ENCODE peak calls at places on chromosomes 1 and 21, in ten cellular contexts. I, K, V, O, Y, G, C, L, P and B are unnamed samples.

GRCh38 chr1:218259800-218260199 is 25.3 kb upstream of the RRP15 start:
- DNase-seq in I (no peak), G (peak), K (no peak), V (no peak), C (no peak), Y (no peak), P (no peak), L (peak), O (no peak), B (no peak)

GRCh38 chr1:162466797-162467196 is 30.8 kb upstream of the UHMK1 start:
- DNase-seq in I (no peak), G (no peak), C (no peak), V (no peak), K (no peak), P (no peak), L (no peak), Y (peak), O (no peak), B (no peak)

GRCh38 chr1:89257036-89257435 is 15.6 kb downstream of the GBP5 start:
- DNase-seq in O (no peak), P (no peak), C (no peak), K (no peak), I (no peak), L (no peak), V (no peak), Y (no peak), G (no peak), B (no peak)

GRCh38 chr21:29164330-29164942 is 34.0 kb downstream of the MAP3K7CL start:
- DNase-seq in P (no peak), K (no peak), G (peak), I (no peak), O (no peak), L (peak), C (peak), Y (no peak), V (no peak), B (no peak)

GRCh38 chr1:204151562-204152309 is at the start of gene ETNK2:
- DNase-seq in O (no peak), L (peak), Y (peak), K (peak), I (peak), V (peak), G (peak), C (peak), P (peak), B (peak)

GRCh38 chr1:245871881-245872280 is 635.2 kb downstream of the SMYD3 start:
- DNase-seq in I (no peak), Y (no peak), C (peak), P (no peak), G (no peak), K (no peak), V (no peak), L (peak), O (peak), B (no peak)

GRCh38 chr1:192654607-192655389 is 18.9 kb downstream of the RGS13 start:
- DNase-seq in O (no peak), G (no peak), Y (no peak), V (no peak), I (no peak), K (no peak), L (peak), P (no peak), C (peak), B (no peak)

GRCh38 chr1:89523597-89524368 is 846 bp upstream of the LRRC8B start:
- DNase-seq in G (peak), K (peak), L (peak), O (no peak), P (no peak), I (peak), V (peak), C (peak), Y (no peak), B (no peak)

GRCh38 chr1:212242288-212242984 is 42.8 kb upstream of the PPP2R5A start:
- DNase-seq in P (no peak), I (no peak), K (no peak), O (no peak), Y (no peak), V (peak), L (no peak), C (no peak), G (no peak), B (no peak)

GRCh38 chr1:153040950-153041631 is at the start of gene SPRR2D:
- DNase-seq in I (no peak), P (no peak), O (no peak), C (no peak), L (no peak), K (no peak), Y (no peak), G (no peak), V (no peak), B (no peak)

GRCh38 chr1:91781371-91781825 is 104.6 kb downstream of the TGFBR3 start:
- DNase-seq in O (peak), G (no peak), Y (no peak), K (no peak), C (peak), P (no peak), V (no peak), I (no peak), L (peak), B (no peak)

GRCh38 chr1:191099696-191100095 is 622.0 kb upstream of the BRINP3 start:
- DNase-seq in C (no peak), I (no peak), Y (no peak), O (no peak), K (no peak), V (no peak), G (no peak), L (no peak), P (no peak), B (no peak)

DNA sequence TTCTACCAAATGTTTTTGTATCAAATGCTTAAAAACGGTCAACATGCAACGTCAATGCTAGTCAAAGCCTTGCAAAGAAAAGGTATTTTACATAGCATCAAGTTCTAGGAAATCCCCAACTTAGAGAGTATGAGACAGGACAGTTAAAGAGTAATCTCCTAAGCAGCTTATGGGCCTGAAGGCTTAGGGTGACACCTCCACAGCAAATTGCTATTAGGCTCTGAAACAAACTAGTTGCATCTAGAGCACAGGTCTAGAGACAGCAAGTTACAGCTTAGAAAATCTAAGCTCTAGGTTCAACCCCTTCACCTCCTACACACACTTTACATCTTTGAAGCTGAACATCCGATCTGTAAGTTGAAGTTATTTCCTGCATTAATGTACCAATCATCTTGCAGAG is 13.7 kb downstream of the PABPC4 start:
- DNase-seq in I (no peak), G (no peak), O (no peak), P (no peak), Y (no peak), L (no peak), V (no peak), K (no peak), C (no peak), B (no peak)
- TF ChIP-seq CTCF in I (no peak), G (no peak), O (no peak), P (no peak), Y (no peak), L (no peak), V (no peak), K (no peak), C (no peak), B (no peak)

GRCh38 chr1:56168176-56168575 is 411.2 kb downstream of the PLPP3 start:
- DNase-seq in O (no peak), K (no peak), P (no peak), C (no peak), Y (no peak), G (no peak), I (no peak), L (no peak), V (no peak), B (no peak)

GRCh38 chr1:56170784-56171320 is 408.5 kb downstream of the PLPP3 start:
- DNase-seq in Y (no peak), V (no peak), K (no peak), P (no peak), O (no peak), L (no peak), I (no peak), C (no peak), G (no peak), B (no peak)

GRCh38 chr1:56171670-56172069 is 407.7 kb downstream of the PLPP3 start:
- DNase-seq in L (no peak), Y (no peak), C (no peak), P (no peak), K (no peak), V (no peak), I (no peak), G (no peak), O (no peak), B (no peak)

GRCh38 chr1:56169856-56170255 is 409.5 kb downstream of the PLPP3 start:
- DNase-seq in V (no peak), P (no peak), C (peak), Y (no peak), K (no peak), L (no peak), O (no peak), I (no peak), G (no peak), B (no peak)

DNA sequence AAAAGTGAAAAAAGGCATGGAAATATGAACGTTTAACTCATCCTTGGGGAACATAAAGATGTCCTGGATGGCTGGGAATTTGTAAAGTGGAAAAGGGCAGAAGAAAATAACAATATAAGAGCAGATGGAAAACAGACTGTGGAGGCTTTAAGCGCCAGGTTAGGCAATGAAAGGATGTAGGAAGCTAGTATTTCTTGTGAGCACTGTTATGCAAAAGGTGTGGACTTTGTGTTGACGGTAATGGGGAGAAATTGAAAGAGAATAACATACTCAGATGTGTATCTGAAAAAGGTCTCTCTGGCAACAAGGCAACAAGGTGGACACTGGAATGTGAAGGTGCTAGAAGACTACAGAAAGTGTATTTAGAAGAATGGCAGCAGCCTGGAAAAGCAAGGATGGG is 411.8 kb downstream of the PLPP3 start:
- DNase-seq in L (no peak), V (no peak), G (no peak), Y (no peak), C (no peak), P (no peak), K (no peak), I (no peak), O (no peak), B (no peak)
- H3K4me3 ChIP-seq in L (no peak), V (no peak), G (no peak), Y (no peak), C (no peak), P (no peak), K (no peak), I (no peak), O (no peak), B (no peak)

GRCh38 chr1:16392740-16393139 is 25.7 kb downstream of the SZRD1 start:
- DNase-seq in V (no peak), I (no peak), O (no peak), K (no peak), Y (no peak), G (no peak), L (no peak), P (no peak), C (peak), B (no peak)
- H3K27ac ChIP-seq in V (no peak), I (no peak), O (peak), K (no peak), Y (no peak), G (peak), L (peak), P (peak), C (no peak), B (peak)

DNA sequence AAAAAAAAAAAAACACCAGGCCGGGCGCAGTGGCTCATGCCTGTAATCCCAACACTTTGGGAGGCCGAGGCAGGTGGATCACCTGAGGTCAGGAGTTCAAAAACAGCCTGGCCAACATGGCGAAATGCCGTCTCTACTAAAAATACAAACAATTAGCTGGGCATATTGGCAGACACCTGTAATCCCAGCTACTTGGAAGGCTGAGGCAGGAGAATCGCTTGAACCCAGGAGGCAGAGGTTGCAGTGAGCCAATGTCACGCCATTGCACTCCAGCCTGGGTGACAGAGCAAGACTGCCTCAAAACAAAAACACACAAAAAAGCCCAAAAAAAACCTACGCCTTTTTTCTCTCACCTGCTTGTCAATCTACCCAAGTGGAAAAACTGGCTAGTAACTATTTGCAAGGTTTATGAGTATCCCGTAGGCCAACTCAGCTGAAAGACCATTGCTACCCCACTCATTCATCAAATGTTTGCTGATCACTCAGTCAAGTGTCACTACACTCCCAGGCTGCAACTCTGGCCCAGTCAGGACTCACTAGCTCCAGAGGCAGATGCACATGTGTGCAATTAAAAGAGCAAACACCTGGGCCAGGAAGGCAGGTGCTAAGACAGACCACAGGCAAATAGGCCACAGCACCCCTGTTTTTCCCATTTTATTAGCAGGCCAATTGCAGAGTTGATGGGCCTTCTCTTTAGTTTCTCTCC is 2.0 kb downstream of the CSRP1 start:
- DNase-seq in C (no peak), K (no peak), G (no peak), I (no peak), P (no peak), V (no peak), L (no peak), O (no peak), Y (no peak), B (no peak)
- TF ChIP-seq CTCF in C (no peak), K (no peak), G (no peak), I (no peak), P (no peak), V (no peak), L (no peak), O (no peak), Y (no peak), B (no peak)